ENCODE peak calls at places on chromosomes 4 and X, in four cellular contexts. H, G, S and L are unnamed samples.

GRCh38 chr4:107318078-107318477 is 282.0 kb upstream of the DKK2 start:
- DNase-seq in G (no peak), S (no peak), H (no peak), L (no peak)

GRCh38 chrX:19852014-19853005 is 35.1 kb downstream of the SH3KBP1 start:
- DNase-seq in H (peak), S (no peak), G (no peak), L (no peak)

GRCh38 chrX:40908857-40909475 is 173.6 kb upstream of the MED14 start:
- DNase-seq in S (no peak), H (no peak), G (peak), L (no peak)

GRCh38 chr4:110132822-110133719 is 65.3 kb downstream of the ELOVL6 start:
- DNase-seq in H (peak), S (no peak), G (no peak), L (no peak)

GRCh38 chr4:39353478-39354177 is 12.5 kb downstream of the RFC1 start:
- DNase-seq in S (no peak), H (no peak), G (no peak), L (no peak)

GRCh38 chr4:762211-763190 is 56.9 kb downstream of the PCGF3 start:
- DNase-seq in H (peak), S (no peak), G (no peak), L (no peak)

GRCh38 chr4:8151165-8151650 is 7.4 kb downstream of the ABLIM2 start:
- DNase-seq in S (no peak), H (no peak), G (no peak), L (no peak)

GRCh38 chr4:112604590-112604989 is 32.1 kb downstream of the ZGRF1 start:
- DNase-seq in S (peak), G (peak), H (peak), L (peak)

GRCh38 chr4:16692493-16692892 is 206.0 kb downstream of the LDB2 start:
- DNase-seq in H (no peak), G (no peak), S (no peak), L (no peak)

GRCh38 chr4:188971125-188971524 is 831.9 kb downstream of the TRIML1 start:
- DNase-seq in S (no peak), H (no peak), G (no peak), L (no peak)

GRCh38 chr4:142348489-142349076 is 497.5 kb downstream of the INPP4B start:
- DNase-seq in H (no peak), G (no peak), S (no peak), L (no peak)

GRCh38 chr4:76630748-76631147 is 195.7 kb downstream of the SHROOM3 start:
- DNase-seq in G (no peak), H (no peak), S (no peak), L (no peak)

GRCh38 chrX:30196322-30196721 is 19.0 kb upstream of the MAGEB2 start:
- DNase-seq in G (peak), H (no peak), S (peak), L (no peak)

GRCh38 chr4:3491681-3492405 is 28.7 kb downstream of the DOK7 start:
- DNase-seq in G (no peak), S (no peak), H (no peak), L (no peak)

GRCh38 chr4:101205878-101206277 is 141.4 kb downstream of the PPP3CA start:
- DNase-seq in H (no peak), S (no peak), G (no peak), L (no peak)

GRCh38 chr4:173517781-173518371 is 12.2 kb downstream of the HAND2 start:
- DNase-seq in S (no peak), G (no peak), H (no peak), L (peak)

GRCh38 chr4:134202136-134202535 is 547 bp upstream of the PABPC4L start:
- DNase-seq in G (no peak), H (no peak), S (no peak), L (no peak)

GRCh38 chr4:37687666-37688065 is 1.5 kb upstream of the RELL1 start:
- DNase-seq in H (no peak), S (no peak), G (no peak), L (no peak)

GRCh38 chr4:138182838-138183426 is 59.2 kb downstream of the SLC7A11 start:
- DNase-seq in G (peak), S (peak), H (peak), L (no peak)

GRCh38 chrX:123756320-123756719 is 23.5 kb upstream of the THOC2 start:
- DNase-seq in S (no peak), G (no peak), H (no peak), L (no peak)

GRCh38 chr4:168028568-168028967 is 63.8 kb upstream of the ANXA10 start:
- DNase-seq in S (no peak), H (peak), G (peak), L (no peak)

GRCh38 chr4:242121-242848 is 63.0 kb downstream of the ZNF732 start:
- DNase-seq in H (peak), G (no peak), S (peak), L (peak)

GRCh38 chr4:152102184-152103000 is 341.6 kb upstream of the GATB start:
- DNase-seq in G (no peak), S (no peak), H (peak), L (no peak)

GRCh38 chr4:47274931-47275330 is 188.6 kb downstream of the COMMD8 start:
- DNase-seq in G (no peak), H (peak), S (no peak), L (no peak)

GRCh38 chr4:56066493-56066892 is 117.7 kb downstream of the CEP135 start:
- DNase-seq in H (no peak), S (no peak), G (no peak), L (no peak)

GRCh38 chrX:54509401-54509800 is 13.4 kb upstream of the FGD1 start:
- DNase-seq in H (no peak), G (no peak), S (no peak), L (no peak)

GRCh38 chr4:57055873-57056272 is 54.3 kb downstream of the IGFBP7 start:
- DNase-seq in S (no peak), H (no peak), G (no peak), L (no peak)

GRCh38 chr4:85637778-85638177 is 162.8 kb downstream of the ARHGAP24 start:
- DNase-seq in S (no peak), G (no peak), H (no peak), L (no peak)

GRCh38 chrX:146355440-146355839 is 454.1 kb upstream of the CXorf51B start:
- DNase-seq in G (no peak), S (no peak), H (no peak), L (no peak)

GRCh38 chrX:16711219-16712115 is 1.0 kb downstream of the CTPS2 start:
- DNase-seq in H (peak), S (peak), G (no peak), L (no peak)
- TF ChIP-seq JUN in H (no peak), S (no peak), G (no peak), L (no peak)

GRCh38 chrX:43631841-43632240 is 24.3 kb upstream of the MAOA start:
- DNase-seq in G (no peak), S (no peak), H (no peak), L (no peak)
- TF ChIP-seq RNF2 in G (no peak), S (no peak), H (no peak), L (no peak)

GRCh38 chrX:50967734-50968133 is 57.2 kb downstream of the BMP15 start:
- DNase-seq in G (no peak), H (no peak), S (no peak), L (no peak)
- TF ChIP-seq CTCF in G (no peak), H (no peak), S (no peak), L (no peak)

GRCh38 chrX:2875798-2876399 is 47.2 kb downstream of the GYG2 start:
- DNase-seq in S (no peak), H (peak), G (no peak), L (no peak)
- TF ChIP-seq JUN in S (no peak), H (no peak), G (no peak), L (no peak)

DNA sequence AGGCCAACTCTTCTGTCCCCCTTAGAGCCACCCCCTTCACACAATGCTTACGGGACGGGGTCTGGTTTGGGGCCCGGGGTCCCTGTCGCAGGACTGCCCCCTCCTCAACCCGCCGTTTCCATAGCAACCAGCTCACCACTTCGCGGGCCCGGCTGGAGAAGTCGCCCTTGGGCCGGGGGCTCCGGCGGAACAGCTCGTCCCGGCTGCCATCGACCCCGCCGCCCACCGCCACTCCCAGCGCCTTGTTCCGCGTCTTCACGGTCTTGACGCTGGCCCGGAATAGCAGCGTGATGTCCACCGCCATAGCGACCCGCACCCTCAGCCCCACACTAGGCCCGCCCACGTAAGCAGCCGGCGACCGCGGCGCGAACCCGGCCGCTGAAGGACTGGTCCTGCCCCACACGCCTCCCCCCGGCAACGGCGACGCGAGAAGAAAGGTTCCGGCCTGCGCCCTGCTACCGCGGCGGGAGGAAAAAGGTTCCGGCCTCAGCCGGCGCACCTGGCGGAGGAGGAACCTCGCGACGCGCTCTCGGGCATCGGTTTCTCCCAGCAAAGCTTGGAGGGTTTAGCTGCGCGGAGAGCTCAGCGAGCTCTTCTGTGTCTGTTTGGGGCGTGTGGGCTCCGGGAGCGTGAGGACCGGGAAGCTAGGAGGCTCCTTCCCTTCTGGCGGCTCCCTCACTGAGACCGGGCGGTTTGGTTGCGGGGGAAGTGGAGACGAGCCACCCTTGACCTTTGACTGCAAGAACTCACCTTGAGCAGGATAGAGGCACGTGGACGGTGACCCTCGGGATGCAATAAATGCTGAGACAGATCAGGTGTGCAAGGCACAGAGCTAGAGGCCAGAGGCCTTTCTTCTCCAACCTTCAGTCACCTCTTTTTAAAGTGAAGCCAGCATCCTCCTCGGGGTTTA is at the start of gene STX18:
- DNase-seq in G (peak), S (peak), H (peak), L (peak)
- TF ChIP-seq RNF2 in G (no peak), S (peak), H (peak), L (no peak)

GRCh38 chrX:24145340-24146186 is 4.0 kb upstream of the ZFX start:
- DNase-seq in S (no peak), G (peak), H (peak), L (no peak)
- TF ChIP-seq CTCF in S (no peak), G (no peak), H (no peak), L (no peak)

DNA sequence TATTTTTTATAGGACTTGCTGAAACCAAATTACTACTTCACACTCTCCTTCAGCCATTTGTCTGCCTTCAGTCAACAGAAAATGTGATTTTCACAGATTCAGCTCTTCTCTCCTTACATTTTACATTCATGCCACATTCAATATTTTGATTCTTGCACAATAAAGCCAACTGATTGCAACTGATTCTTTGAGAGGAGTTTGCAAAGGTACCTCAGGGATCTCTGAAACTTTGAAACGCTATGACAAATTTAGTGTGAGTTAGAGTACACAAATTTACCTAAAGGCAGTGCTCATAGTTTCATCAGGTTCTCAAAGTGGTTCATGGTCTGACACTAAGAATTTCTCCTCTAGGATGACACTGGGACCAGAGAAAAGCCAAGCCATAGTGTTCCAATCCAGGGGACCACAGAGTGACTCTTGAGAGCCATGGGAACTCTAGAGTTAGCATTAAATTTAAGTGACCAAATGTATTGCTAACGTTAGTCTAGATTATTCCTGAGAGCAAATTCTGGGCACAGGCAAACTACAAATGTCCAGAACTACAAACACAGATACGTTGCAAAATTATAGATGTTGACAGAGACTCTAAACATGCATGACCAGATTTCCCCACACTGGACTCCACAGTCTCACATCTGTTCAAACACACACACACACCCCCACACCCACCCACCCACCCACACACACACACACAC is 9.0 kb downstream of the CSN3 start:
- DNase-seq in H (peak), G (no peak), S (no peak), L (no peak)
- TF ChIP-seq JUN in H (no peak), G (no peak), S (no peak), L (no peak)